ENCODE peak calls at places on chromosome 20, in eight cellular contexts. A, V, Y, S, N, H, L and G are unnamed samples.

GRCh38 chr20:36548006-36548315 is 6.6 kb downstream of the MYL9 start:
- DNase-seq in A (no peak), V (no peak), Y (no peak), S (no peak), N (no peak), H (peak), L (no peak), G (no peak)

GRCh38 chr20:35791823-35792222 is 20.0 kb downstream of the PHF20 start:
- DNase-seq in A (no peak), V (no peak), Y (no peak), S (peak), N (peak), H (no peak), L (no peak), G (no peak)

GRCh38 chr20:22842793-22843192 is 192.3 kb upstream of the SSTR4 start:
- DNase-seq in A (no peak), V (no peak), Y (no peak), S (no peak), N (no peak), H (no peak), L (no peak), G (no peak)

GRCh38 chr20:41170386-41171105 is 33.2 kb downstream of the PLCG1 start:
- DNase-seq in A (no peak), V (no peak), Y (peak), S (no peak), N (no peak), H (no peak), L (no peak), G (no peak)

GRCh38 chr20:48702388-48703041 is 125.3 kb downstream of the PREX1 start:
- DNase-seq in A (no peak), V (no peak), Y (no peak), S (no peak), N (peak), H (peak), L (no peak), G (no peak)

GRCh38 chr20:13638162-13638495 is 603 bp downstream of the TASP1 start:
- DNase-seq in A (no peak), V (no peak), Y (no peak), S (no peak), N (no peak), H (peak), L (no peak), G (no peak)

GRCh38 chr20:19712737-19713260 is 45.3 kb upstream of the RIN2 start:
- DNase-seq in A (no peak), V (no peak), Y (no peak), S (no peak), N (no peak), H (no peak), L (no peak), G (no peak)

GRCh38 chr20:48180637-48181036 is 395.4 kb upstream of the SULF2 start:
- DNase-seq in A (no peak), V (no peak), Y (no peak), S (no peak), N (no peak), H (no peak), L (no peak), G (no peak)

GRCh38 chr20:36342316-36342715 is 36.2 kb downstream of the DLGAP4 start:
- DNase-seq in A (no peak), V (no peak), Y (no peak), S (no peak), N (no peak), H (no peak), L (no peak), G (no peak)